ENCODE peak calls at places on chromosomes 7 and 10, in six cellular contexts. S is upper lobe of left lung, D is A549, V is HepG2, L is K562, Y is GM12878. G is an unnamed sample.
A peak's percentile ranks its signal among the peaks of the same experiment; 100 is the strongest.

GRCh38 chr7:50333266-50333665 is 28.8 kb downstream of the IKZF1 start:
- ATAC-seq in S (no peak), D (no peak), V (no peak), L (peak; percentile 22), Y (no peak), G (no peak)

GRCh38 chr10:7906128-7906527 is 87.8 kb downstream of the TAF3 start:
- ATAC-seq in S (no peak), D (no peak), V (no peak), L (no peak), Y (no peak), G (no peak)

GRCh38 chr10:37855691-37856090 is 1.7 kb downstream of the ZNF248 start:
- ATAC-seq in S (no peak), D (no peak), V (no peak), L (no peak), Y (no peak), G (no peak)

GRCh38 chr10:129982825-129983224 is 18.8 kb upstream of the EBF3 start:
- ATAC-seq in S (no peak), D (no peak), V (no peak), L (no peak), Y (no peak), G (no peak)

GRCh38 chr10:77899080-77899477 is 27.5 kb downstream of the DLG5 start:
- ATAC-seq in S (peak; percentile 17), D (peak; percentile 54), V (no peak), L (no peak), Y (no peak), G (no peak)

GRCh38 chr10:80477813-80478212 is 23.7 kb downstream of the TSPAN14 start:
- ATAC-seq in S (peak; percentile 66), D (peak; percentile 92), V (no peak), L (peak; percentile 71), Y (no peak), G (no peak)

GRCh38 chr10:15853800-15854199 is 6.5 kb downstream of the MINDY3 start:
- ATAC-seq in S (no peak), D (no peak), V (no peak), L (peak; percentile 27), Y (no peak), G (no peak)

GRCh38 chr10:49299816-49300139 is 808 bp downstream of the C10orf71 start:
- ATAC-seq in S (no peak), D (no peak), V (no peak), L (peak; percentile 34), Y (peak; percentile 92), G (no peak)

GRCh38 chr7:22356010-22356854 is 722 bp downstream of the RAPGEF5 start:
- ATAC-seq in S (peak; percentile 36), D (no peak), V (peak; percentile 7), L (no peak), Y (peak; percentile 50), G (peak; percentile 2)

GRCh38 chr10:125868372-125868975 is 12.6 kb downstream of the DHX32 start:
- ATAC-seq in S (peak; percentile 44), D (peak; percentile 73), V (peak; percentile 66), L (peak; percentile 75), Y (peak; percentile 71), G (no peak)

GRCh38 chr7:64947252-64948000 is 43.4 kb downstream of the ZNF117 start:
- ATAC-seq in S (peak; percentile 65), D (no peak), V (peak; percentile 72), L (no peak), Y (no peak), G (peak; percentile 19)

GRCh38 chr7:130865408-130866236 is 131.6 kb upstream of the KLF14 start:
- ATAC-seq in S (peak; percentile 29), D (peak; percentile 41), V (peak; percentile 36), L (peak; percentile 48), Y (peak; percentile 53), G (no peak)

GRCh38 chr10:38025283-38025682 is 14.8 kb downstream of the ZNF33A start:
- ATAC-seq in S (no peak), D (no peak), V (no peak), L (peak; percentile 44), Y (peak; percentile 97), G (no peak)

GRCh38 chr7:131249003-131249402 is 78.7 kb upstream of the MKLN1 start:
- ATAC-seq in S (peak; percentile 90), D (peak; percentile 96), V (no peak), L (no peak), Y (no peak), G (peak; percentile 98)

GRCh38 chr10:6847561-6847960 is 267.5 kb upstream of the PRKCQ start:
- ATAC-seq in S (no peak), D (no peak), V (no peak), L (no peak), Y (no peak), G (no peak)

GRCh38 chr7:100510437-100511239 is 26.9 kb downstream of the NYAP1 start:
- ATAC-seq in S (no peak), D (no peak), V (no peak), L (peak; percentile 93), Y (no peak), G (no peak)

GRCh38 chr10:119608316-119609155 is 11.8 kb upstream of the TIAL1 start:
- ATAC-seq in S (peak; percentile 71), D (peak; percentile 100), V (peak; percentile 98), L (peak; percentile 95), Y (peak; percentile 70), G (peak; percentile 72)

GRCh38 chr7:139121-139520 is 53.2 kb upstream of the FAM20C start:
- ATAC-seq in S (no peak), D (no peak), V (no peak), L (no peak), Y (no peak), G (no peak)

GRCh38 chr7:151696738-151697514 is 177.2 kb upstream of the RHEB start:
- ATAC-seq in S (no peak), D (peak; percentile 45), V (peak; percentile 80), L (no peak), Y (no peak), G (no peak)

GRCh38 chr10:481636-482035 is 207.8 kb downstream of the DIP2C start:
- ATAC-seq in S (no peak), D (no peak), V (no peak), L (no peak), Y (no peak), G (no peak)

GRCh38 chr10:51074238-51075028 is at the start of gene PRKG1:
- ATAC-seq in S (peak; percentile 95), D (peak; percentile 96), V (peak; percentile 97), L (peak; percentile 25), Y (no peak), G (peak; percentile 89)

GRCh38 chr7:86931439-86931838 is 128.0 kb downstream of the ELAPOR2 start:
- ATAC-seq in S (no peak), D (no peak), V (no peak), L (no peak), Y (peak; percentile 36), G (no peak)

GRCh38 chr7:97016392-97017196 is 8.0 kb downstream of the DLX5 start:
- ATAC-seq in S (peak; percentile 16), D (peak; percentile 67), V (peak; percentile 90), L (peak; percentile 61), Y (no peak), G (no peak)

GRCh38 chr10:14481752-14482151 is 151.0 kb upstream of the FRMD4A start:
- ATAC-seq in S (no peak), D (no peak), V (no peak), L (no peak), Y (no peak), G (peak; percentile 34)

GRCh38 chr7:157682946-157683239 is 346.1 kb downstream of the DNAJB6 start:
- ATAC-seq in S (no peak), D (no peak), V (no peak), L (no peak), Y (no peak), G (no peak)

GRCh38 chr7:101108330-101108857 is 18.5 kb upstream of the SERPINE1 start:
- ATAC-seq in S (peak; percentile 22), D (no peak), V (peak; percentile 84), L (peak; percentile 42), Y (peak; percentile 92), G (peak; percentile 75)

GRCh38 chr10:71757450-71757918 is 15.8 kb downstream of the VSIR start:
- ATAC-seq in S (no peak), D (no peak), V (peak; percentile 6), L (no peak), Y (no peak), G (no peak)

GRCh38 chr10:17537281-17537680 is 79.9 kb downstream of the HACD1 start:
- ATAC-seq in S (no peak), D (no peak), V (no peak), L (no peak), Y (no peak), G (no peak)

GRCh38 chr10:127415901-127416630 is 133.0 kb upstream of the NPS start:
- ATAC-seq in S (no peak), D (no peak), V (no peak), L (no peak), Y (no peak), G (no peak)

GRCh38 chr7:50349963-50350944 is 45.7 kb downstream of the IKZF1 start:
- ATAC-seq in S (no peak), D (no peak), V (no peak), L (peak; percentile 78), Y (peak; percentile 90), G (no peak)

DNA sequence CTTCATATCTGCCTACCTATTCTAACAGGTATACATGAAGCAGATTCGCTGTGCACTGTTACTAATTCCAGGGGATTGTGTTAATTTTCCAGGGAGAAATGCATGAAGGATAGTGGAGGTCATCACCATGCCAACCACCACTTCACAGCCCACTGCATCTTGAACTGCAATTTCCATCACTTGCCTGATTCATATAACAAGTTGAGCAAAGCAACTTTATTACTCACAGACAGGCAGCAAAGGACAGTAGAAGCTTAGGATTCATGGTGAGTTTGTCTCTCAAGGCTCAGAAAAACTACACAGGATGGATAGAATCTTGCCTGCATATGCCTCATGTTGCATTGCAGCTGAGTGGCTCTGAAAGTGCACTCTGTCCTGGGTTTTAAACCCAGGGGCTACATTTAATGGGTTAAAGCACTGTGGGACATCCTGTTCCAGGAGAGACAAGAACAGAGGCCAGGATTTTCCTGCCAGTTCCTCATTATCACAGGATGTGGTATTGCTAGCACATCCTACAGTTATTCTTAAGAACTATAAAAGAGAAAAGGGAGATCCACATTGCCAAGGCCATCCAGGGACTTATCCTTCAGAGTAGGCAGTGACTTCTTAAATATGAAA is 136.9 kb upstream of the PRSS1 start:
- ATAC-seq in S (no peak), D (no peak), V (no peak), L (no peak), Y (no peak), G (no peak)
- TF ChIP-seq EP300 in S (no peak), D (no peak), V (no peak), L (no peak), Y (no peak), G (no peak)

GRCh38 chr7:128052404-128052803 is 21.2 kb upstream of the LRRC4 start:
- ATAC-seq in S (no peak), D (no peak), V (no peak), L (no peak), Y (no peak), G (no peak)
- TF ChIP-seq EP300 in S (no peak), D (no peak), V (no peak), L (no peak), Y (no peak), G (no peak)

DNA sequence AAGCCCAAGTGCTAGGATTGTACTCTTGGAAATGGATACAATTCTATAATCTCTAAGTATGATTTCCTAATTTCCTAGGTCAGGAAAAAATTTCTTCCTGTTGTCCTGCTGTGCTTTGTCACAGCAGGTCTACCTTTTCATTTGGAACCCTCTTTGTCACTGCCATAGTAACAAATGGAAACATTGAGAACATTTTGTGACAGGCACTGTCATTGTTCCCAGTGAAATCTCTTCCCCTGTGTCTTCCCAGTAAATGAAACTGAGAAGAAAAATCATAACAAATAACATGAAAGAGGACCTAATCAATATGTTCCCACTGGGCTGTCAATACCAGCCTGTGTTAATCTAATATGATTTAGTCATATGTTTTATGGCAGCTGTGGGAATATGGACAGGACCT is 150.9 kb upstream of the KAT6B start:
- ATAC-seq in S (no peak), D (no peak), V (no peak), L (no peak), Y (no peak), G (no peak)
- TF ChIP-seq EP300 in S (no peak), D (no peak), V (no peak), L (no peak), Y (no peak), G (no peak)

GRCh38 chr10:114573330-114574045 is 84.6 kb downstream of the ABLIM1 start:
- ATAC-seq in S (no peak), D (no peak), V (no peak), L (no peak), Y (no peak), G (no peak)
- TF ChIP-seq EP300 in S (no peak), D (no peak), V (no peak), L (no peak), Y (no peak), G (no peak)

G was measured in gastroesophageal sphincter.